ENCODE peak calls at places on chromosome 17, in ten cellular contexts. One of them, this sample, is unnamed.

GRCh38 chr17:33582661-33583060 is 289.6 kb upstream of the ASIC2 start:
- DNase-seq in stomach: no peak
- DNase-seq in fibroblast of lung: no peak
- DNase-seq in esophagus squamous epithelium: no peak
- DNase-seq in fibroblast of villous mesenchyme: no peak
- DNase-seq in lower leg skin: no peak
- DNase-seq in astrocyte of the cerebellum: no peak
- DNase-seq in endodermal cell: no peak
- DNase-seq in gastrocnemius medialis: no peak
- DNase-seq in fibroblast of mammary gland: no peak
- DNase-seq in this sample: no peak

GRCh38 chr17:80660527-80661198 is 116.0 kb downstream of the RPTOR start:
- DNase-seq in esophagus squamous epithelium: no peak
- DNase-seq in astrocyte of the cerebellum: no peak
- DNase-seq in lower leg skin: no peak
- DNase-seq in fibroblast of lung: no peak
- DNase-seq in fibroblast of villous mesenchyme: no peak
- DNase-seq in gastrocnemius medialis: no peak
- DNase-seq in endodermal cell: peak
- DNase-seq in stomach: no peak
- DNase-seq in fibroblast of mammary gland: no peak
- DNase-seq in this sample: no peak

GRCh38 chr17:20925954-20926353 is 116.9 kb downstream of the USP22 start:
- DNase-seq in endodermal cell: no peak
- DNase-seq in esophagus squamous epithelium: no peak
- DNase-seq in fibroblast of mammary gland: no peak
- DNase-seq in lower leg skin: no peak
- DNase-seq in fibroblast of villous mesenchyme: no peak
- DNase-seq in gastrocnemius medialis: no peak
- DNase-seq in fibroblast of lung: no peak
- DNase-seq in stomach: no peak
- DNase-seq in astrocyte of the cerebellum: no peak
- DNase-seq in this sample: no peak

GRCh38 chr17:7293821-7294613 is 422 bp downstream of the YBX2 start:
- DNase-seq in endodermal cell: peak
- DNase-seq in fibroblast of villous mesenchyme: no peak
- DNase-seq in lower leg skin: no peak
- DNase-seq in fibroblast of mammary gland: no peak
- DNase-seq in esophagus squamous epithelium: no peak
- DNase-seq in fibroblast of lung: no peak
- DNase-seq in astrocyte of the cerebellum: no peak
- DNase-seq in stomach: peak
- DNase-seq in gastrocnemius medialis: peak
- DNase-seq in this sample: peak

GRCh38 chr17:50550661-50551432 is 3.9 kb downstream of the SPATA20 start:
- DNase-seq in fibroblast of mammary gland: peak
- DNase-seq in endodermal cell: peak
- DNase-seq in astrocyte of the cerebellum: peak
- DNase-seq in lower leg skin: peak
- DNase-seq in gastrocnemius medialis: peak
- DNase-seq in fibroblast of lung: peak
- DNase-seq in esophagus squamous epithelium: no peak
- DNase-seq in fibroblast of villous mesenchyme: peak
- DNase-seq in stomach: peak
- DNase-seq in this sample: peak

GRCh38 chr17:62824290-62825135 is 16.4 kb upstream of the MARCHF10 start:
- DNase-seq in fibroblast of villous mesenchyme: peak
- DNase-seq in fibroblast of mammary gland: peak
- DNase-seq in lower leg skin: peak
- DNase-seq in gastrocnemius medialis: no peak
- DNase-seq in fibroblast of lung: peak
- DNase-seq in endodermal cell: peak
- DNase-seq in esophagus squamous epithelium: no peak
- DNase-seq in astrocyte of the cerebellum: peak
- DNase-seq in stomach: no peak
- DNase-seq in this sample: no peak

GRCh38 chr17:77445030-77445907 is 304.5 kb downstream of the SEC14L1 start:
- DNase-seq in lower leg skin: no peak
- DNase-seq in fibroblast of lung: peak
- DNase-seq in stomach: peak
- DNase-seq in gastrocnemius medialis: peak
- DNase-seq in endodermal cell: no peak
- DNase-seq in fibroblast of mammary gland: peak
- DNase-seq in fibroblast of villous mesenchyme: peak
- DNase-seq in esophagus squamous epithelium: no peak
- DNase-seq in astrocyte of the cerebellum: no peak
- DNase-seq in this sample: peak

GRCh38 chr17:10019941-10020403 is 114.9 kb upstream of the RCVRN start:
- DNase-seq in esophagus squamous epithelium: no peak
- DNase-seq in fibroblast of lung: no peak
- DNase-seq in fibroblast of mammary gland: no peak
- DNase-seq in lower leg skin: no peak
- DNase-seq in astrocyte of the cerebellum: no peak
- DNase-seq in endodermal cell: no peak
- DNase-seq in stomach: no peak
- DNase-seq in gastrocnemius medialis: no peak
- DNase-seq in fibroblast of villous mesenchyme: no peak
- DNase-seq in this sample: no peak

GRCh38 chr17:69448431-69449102 is 34.1 kb downstream of the MAP2K6 start:
- DNase-seq in gastrocnemius medialis: peak
- DNase-seq in fibroblast of lung: no peak
- DNase-seq in endodermal cell: peak
- DNase-seq in fibroblast of mammary gland: no peak
- DNase-seq in stomach: no peak
- DNase-seq in fibroblast of villous mesenchyme: no peak
- DNase-seq in lower leg skin: no peak
- DNase-seq in esophagus squamous epithelium: no peak
- DNase-seq in astrocyte of the cerebellum: peak
- DNase-seq in this sample: no peak

GRCh38 chr17:75088465-75088895 is 726 bp downstream of the SLC16A5 start:
- DNase-seq in esophagus squamous epithelium: no peak
- DNase-seq in astrocyte of the cerebellum: no peak
- DNase-seq in fibroblast of lung: no peak
- DNase-seq in stomach: no peak
- DNase-seq in fibroblast of mammary gland: no peak
- DNase-seq in gastrocnemius medialis: no peak
- DNase-seq in endodermal cell: peak
- DNase-seq in fibroblast of villous mesenchyme: no peak
- DNase-seq in lower leg skin: no peak
- DNase-seq in this sample: no peak

GRCh38 chr17:45261577-45262515 is at the start of gene SPATA32:
- DNase-seq in fibroblast of villous mesenchyme: peak
- DNase-seq in astrocyte of the cerebellum: no peak
- DNase-seq in esophagus squamous epithelium: no peak
- DNase-seq in fibroblast of mammary gland: no peak
- DNase-seq in gastrocnemius medialis: no peak
- DNase-seq in endodermal cell: peak
- DNase-seq in stomach: peak
- DNase-seq in lower leg skin: peak
- DNase-seq in fibroblast of lung: peak
- DNase-seq in this sample: peak

GRCh38 chr17:21390294-21390693 is 14.1 kb downstream of the KCNJ12 start:
- DNase-seq in stomach: no peak
- DNase-seq in astrocyte of the cerebellum: no peak
- DNase-seq in fibroblast of villous mesenchyme: no peak
- DNase-seq in fibroblast of mammary gland: no peak
- DNase-seq in endodermal cell: no peak
- DNase-seq in esophagus squamous epithelium: no peak
- DNase-seq in lower leg skin: no peak
- DNase-seq in gastrocnemius medialis: no peak
- DNase-seq in fibroblast of lung: no peak
- DNase-seq in this sample: no peak

GRCh38 chr17:68585643-68586042 is 15.5 kb downstream of the FAM20A start:
- DNase-seq in lower leg skin: peak
- DNase-seq in stomach: no peak
- DNase-seq in esophagus squamous epithelium: no peak
- DNase-seq in astrocyte of the cerebellum: no peak
- DNase-seq in fibroblast of villous mesenchyme: no peak
- DNase-seq in endodermal cell: peak
- DNase-seq in fibroblast of lung: no peak
- DNase-seq in gastrocnemius medialis: no peak
- DNase-seq in fibroblast of mammary gland: no peak
- DNase-seq in this sample: no peak

GRCh38 chr17:37446027-37446426 is 39.3 kb downstream of the TADA2A start:
- DNase-seq in endodermal cell: no peak
- DNase-seq in esophagus squamous epithelium: no peak
- DNase-seq in fibroblast of lung: no peak
- DNase-seq in lower leg skin: no peak
- DNase-seq in astrocyte of the cerebellum: peak
- DNase-seq in gastrocnemius medialis: no peak
- DNase-seq in fibroblast of villous mesenchyme: no peak
- DNase-seq in stomach: no peak
- DNase-seq in fibroblast of mammary gland: no peak
- DNase-seq in this sample: no peak

GRCh38 chr17:66975614-66976378 is 11.3 kb downstream of the CACNG4 start:
- DNase-seq in astrocyte of the cerebellum: no peak
- DNase-seq in endodermal cell: peak
- DNase-seq in esophagus squamous epithelium: no peak
- DNase-seq in gastrocnemius medialis: peak
- DNase-seq in fibroblast of villous mesenchyme: no peak
- DNase-seq in lower leg skin: no peak
- DNase-seq in stomach: peak
- DNase-seq in fibroblast of lung: no peak
- DNase-seq in fibroblast of mammary gland: no peak
- DNase-seq in this sample: peak
- TF ChIP-seq CTCF in astrocyte of the cerebellum: peak
- TF ChIP-seq CTCF in endodermal cell: peak
- TF ChIP-seq CTCF in esophagus squamous epithelium: no peak
- TF ChIP-seq CTCF in gastrocnemius medialis: peak
- TF ChIP-seq CTCF in fibroblast of villous mesenchyme: no peak
- TF ChIP-seq CTCF in lower leg skin: no peak
- TF ChIP-seq CTCF in stomach: no peak
- TF ChIP-seq CTCF in fibroblast of lung: no peak
- TF ChIP-seq CTCF in fibroblast of mammary gland: peak
- TF ChIP-seq CTCF in this sample: no peak

GRCh38 chr17:31515226-31515759 is 123.8 kb downstream of the RAB11FIP4 start:
- DNase-seq in astrocyte of the cerebellum: no peak
- DNase-seq in fibroblast of mammary gland: no peak
- DNase-seq in endodermal cell: no peak
- DNase-seq in lower leg skin: no peak
- DNase-seq in fibroblast of lung: no peak
- DNase-seq in fibroblast of villous mesenchyme: no peak
- DNase-seq in esophagus squamous epithelium: no peak
- DNase-seq in stomach: no peak
- DNase-seq in gastrocnemius medialis: no peak
- DNase-seq in this sample: no peak

GRCh38 chr17:31518478-31518877 is 127.0 kb downstream of the RAB11FIP4 start:
- DNase-seq in esophagus squamous epithelium: no peak
- DNase-seq in astrocyte of the cerebellum: no peak
- DNase-seq in fibroblast of villous mesenchyme: no peak
- DNase-seq in lower leg skin: no peak
- DNase-seq in fibroblast of lung: no peak
- DNase-seq in gastrocnemius medialis: no peak
- DNase-seq in endodermal cell: no peak
- DNase-seq in stomach: no peak
- DNase-seq in fibroblast of mammary gland: no peak
- DNase-seq in this sample: no peak

GRCh38 chr17:31521632-31522283 is 130.3 kb downstream of the RAB11FIP4 start:
- DNase-seq in endodermal cell: no peak
- DNase-seq in esophagus squamous epithelium: no peak
- DNase-seq in fibroblast of lung: no peak
- DNase-seq in lower leg skin: no peak
- DNase-seq in stomach: no peak
- DNase-seq in astrocyte of the cerebellum: no peak
- DNase-seq in fibroblast of mammary gland: no peak
- DNase-seq in gastrocnemius medialis: no peak
- DNase-seq in fibroblast of villous mesenchyme: no peak
- DNase-seq in this sample: no peak

GRCh38 chr17:31513731-31514427 is 122.4 kb downstream of the RAB11FIP4 start:
- DNase-seq in astrocyte of the cerebellum: no peak
- DNase-seq in endodermal cell: no peak
- DNase-seq in fibroblast of lung: no peak
- DNase-seq in lower leg skin: no peak
- DNase-seq in fibroblast of mammary gland: no peak
- DNase-seq in fibroblast of villous mesenchyme: no peak
- DNase-seq in esophagus squamous epithelium: no peak
- DNase-seq in stomach: no peak
- DNase-seq in gastrocnemius medialis: no peak
- DNase-seq in this sample: no peak

DNA sequence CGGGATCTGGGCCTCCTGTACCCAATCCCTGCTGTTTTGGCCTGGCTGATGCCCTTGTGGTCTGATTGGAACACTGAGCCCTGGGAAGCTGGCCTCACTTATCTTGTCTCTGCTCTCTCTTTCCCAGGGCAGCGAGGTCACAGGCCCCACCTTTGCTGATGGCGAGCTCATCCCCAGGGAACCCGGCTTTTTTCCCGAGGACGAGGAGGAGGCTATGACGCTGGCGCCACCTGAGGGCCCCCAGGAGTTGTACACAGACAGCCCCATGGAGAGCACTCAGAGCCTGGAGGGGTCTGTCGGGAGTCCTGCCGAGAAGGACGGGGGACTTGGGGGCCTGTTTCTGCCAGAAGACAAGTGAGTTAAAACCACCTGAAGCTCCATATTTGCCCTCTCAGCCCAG is 126.0 kb downstream of the RAB11FIP4 start:
- DNase-seq in esophagus squamous epithelium: no peak
- DNase-seq in fibroblast of villous mesenchyme: no peak
- DNase-seq in endodermal cell: peak
- DNase-seq in fibroblast of mammary gland: no peak
- DNase-seq in astrocyte of the cerebellum: no peak
- DNase-seq in fibroblast of lung: no peak
- DNase-seq in gastrocnemius medialis: no peak
- DNase-seq in lower leg skin: no peak
- DNase-seq in stomach: no peak
- DNase-seq in this sample: no peak
- TF ChIP-seq CTCF in esophagus squamous epithelium: no peak
- TF ChIP-seq CTCF in fibroblast of villous mesenchyme: peak
- TF ChIP-seq CTCF in endodermal cell: peak
- TF ChIP-seq CTCF in fibroblast of mammary gland: peak
- TF ChIP-seq CTCF in astrocyte of the cerebellum: no peak
- TF ChIP-seq CTCF in fibroblast of lung: peak
- TF ChIP-seq CTCF in gastrocnemius medialis: peak
- TF ChIP-seq CTCF in lower leg skin: no peak
- TF ChIP-seq CTCF in stomach: no peak
- TF ChIP-seq CTCF in this sample: peak

DNA sequence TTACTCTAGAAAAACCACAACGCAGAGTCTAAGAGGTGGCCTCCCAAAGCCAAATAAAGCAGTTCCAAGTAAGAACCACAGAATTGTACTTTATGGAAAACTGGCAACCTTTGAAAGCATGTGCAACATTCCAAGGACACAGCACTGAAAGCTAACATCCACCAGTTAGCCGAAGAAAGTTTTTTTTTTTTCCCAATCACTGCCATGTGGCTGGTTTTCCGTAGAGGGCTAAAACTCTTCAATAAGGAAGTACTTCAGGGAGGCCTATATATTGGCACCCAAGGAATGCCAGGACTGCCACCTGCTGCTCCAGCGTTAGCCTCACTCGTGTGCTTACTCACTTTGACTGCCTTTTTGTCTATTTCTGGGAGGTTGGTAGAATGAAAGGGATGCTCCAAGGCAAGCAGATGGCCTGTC is 25.2 kb downstream of the CEP95 start:
- DNase-seq in fibroblast of mammary gland: peak
- DNase-seq in lower leg skin: no peak
- DNase-seq in stomach: no peak
- DNase-seq in esophagus squamous epithelium: no peak
- DNase-seq in fibroblast of lung: peak
- DNase-seq in fibroblast of villous mesenchyme: no peak
- DNase-seq in endodermal cell: no peak
- DNase-seq in gastrocnemius medialis: no peak
- DNase-seq in astrocyte of the cerebellum: peak
- DNase-seq in this sample: no peak
- TF ChIP-seq CTCF in fibroblast of mammary gland: no peak
- TF ChIP-seq CTCF in lower leg skin: no peak
- TF ChIP-seq CTCF in stomach: no peak
- TF ChIP-seq CTCF in esophagus squamous epithelium: no peak
- TF ChIP-seq CTCF in fibroblast of lung: no peak
- TF ChIP-seq CTCF in fibroblast of villous mesenchyme: no peak
- TF ChIP-seq CTCF in endodermal cell: no peak
- TF ChIP-seq CTCF in gastrocnemius medialis: no peak
- TF ChIP-seq CTCF in astrocyte of the cerebellum: no peak
- TF ChIP-seq CTCF in this sample: no peak

GRCh38 chr17:52740006-52740405 is 581.5 kb upstream of the CA10 start:
- DNase-seq in stomach: no peak
- DNase-seq in fibroblast of villous mesenchyme: no peak
- DNase-seq in astrocyte of the cerebellum: no peak
- DNase-seq in gastrocnemius medialis: no peak
- DNase-seq in endodermal cell: no peak
- DNase-seq in fibroblast of lung: no peak
- DNase-seq in esophagus squamous epithelium: no peak
- DNase-seq in fibroblast of mammary gland: no peak
- DNase-seq in lower leg skin: no peak
- DNase-seq in this sample: no peak
- TF ChIP-seq CTCF in stomach: no peak
- TF ChIP-seq CTCF in fibroblast of villous mesenchyme: no peak
- TF ChIP-seq CTCF in astrocyte of the cerebellum: no peak
- TF ChIP-seq CTCF in gastrocnemius medialis: no peak
- TF ChIP-seq CTCF in endodermal cell: no peak
- TF ChIP-seq CTCF in fibroblast of lung: no peak
- TF ChIP-seq CTCF in esophagus squamous epithelium: no peak
- TF ChIP-seq CTCF in fibroblast of mammary gland: no peak
- TF ChIP-seq CTCF in lower leg skin: no peak
- TF ChIP-seq CTCF in this sample: no peak